ENCODE peak calls at places on chromosomes 13 and 19, in ten cellular contexts. One of them, this sample, is unnamed.

GRCh38 chr13:27978301-27978968 is 9.3 kb upstream of the CDX2 start:
- DNase-seq in cardiac fibroblast: no peak
- DNase-seq in esophagus muscularis mucosa: no peak
- DNase-seq in tibial nerve: no peak
- DNase-seq in left ventricle myocardium inferior: no peak
- DNase-seq in IMR-90: no peak
- DNase-seq in CD4-positive, alpha-beta T cell: no peak
- DNase-seq in neural crest cell: no peak
- DNase-seq in HFF-Myc: no peak
- DNase-seq in mucosa of descending colon: peak; percentile 89
- DNase-seq in this sample: no peak

GRCh38 chr13:75628811-75629210 is 7.3 kb upstream of the LMO7 start:
- DNase-seq in HFF-Myc: no peak
- DNase-seq in esophagus muscularis mucosa: no peak
- DNase-seq in neural crest cell: no peak
- DNase-seq in tibial nerve: no peak
- DNase-seq in cardiac fibroblast: no peak
- DNase-seq in IMR-90: no peak
- DNase-seq in left ventricle myocardium inferior: no peak
- DNase-seq in mucosa of descending colon: no peak
- DNase-seq in CD4-positive, alpha-beta T cell: no peak
- DNase-seq in this sample: no peak

GRCh38 chr19:54415901-54416621 is 797 bp downstream of the TTYH1 start:
- DNase-seq in neural crest cell: no peak
- DNase-seq in mucosa of descending colon: no peak
- DNase-seq in left ventricle myocardium inferior: no peak
- DNase-seq in IMR-90: no peak
- DNase-seq in esophagus muscularis mucosa: no peak
- DNase-seq in HFF-Myc: no peak
- DNase-seq in cardiac fibroblast: no peak
- DNase-seq in tibial nerve: no peak
- DNase-seq in CD4-positive, alpha-beta T cell: no peak
- DNase-seq in this sample: no peak

GRCh38 chr13:77300176-77301141 is 26.4 kb downstream of the MYCBP2 start:
- DNase-seq in IMR-90: peak; percentile 86
- DNase-seq in left ventricle myocardium inferior: no peak
- DNase-seq in tibial nerve: no peak
- DNase-seq in esophagus muscularis mucosa: no peak
- DNase-seq in mucosa of descending colon: no peak
- DNase-seq in HFF-Myc: no peak
- DNase-seq in CD4-positive, alpha-beta T cell: no peak
- DNase-seq in neural crest cell: no peak
- DNase-seq in cardiac fibroblast: peak; percentile 85
- DNase-seq in this sample: no peak

GRCh38 chr19:2888739-2889224 is 11.9 kb upstream of the ZNF57 start:
- DNase-seq in left ventricle myocardium inferior: no peak
- DNase-seq in neural crest cell: no peak
- DNase-seq in CD4-positive, alpha-beta T cell: peak; percentile 28
- DNase-seq in mucosa of descending colon: peak; percentile 30
- DNase-seq in HFF-Myc: no peak
- DNase-seq in IMR-90: no peak
- DNase-seq in cardiac fibroblast: no peak
- DNase-seq in tibial nerve: no peak
- DNase-seq in esophagus muscularis mucosa: no peak
- DNase-seq in this sample: no peak

GRCh38 chr13:26919311-26919710 is 158.7 kb upstream of the GPR12 start:
- DNase-seq in esophagus muscularis mucosa: no peak
- DNase-seq in left ventricle myocardium inferior: no peak
- DNase-seq in tibial nerve: no peak
- DNase-seq in cardiac fibroblast: no peak
- DNase-seq in IMR-90: no peak
- DNase-seq in neural crest cell: no peak
- DNase-seq in mucosa of descending colon: no peak
- DNase-seq in HFF-Myc: no peak
- DNase-seq in CD4-positive, alpha-beta T cell: no peak
- DNase-seq in this sample: no peak

GRCh38 chr19:11293468-11294389 is 2.2 kb upstream of the TSPAN16 start:
- DNase-seq in tibial nerve: peak; percentile 97
- DNase-seq in esophagus muscularis mucosa: peak; percentile 99
- DNase-seq in left ventricle myocardium inferior: peak; percentile 97
- DNase-seq in HFF-Myc: peak; percentile 74
- DNase-seq in mucosa of descending colon: peak; percentile 96
- DNase-seq in cardiac fibroblast: peak; percentile 97
- DNase-seq in CD4-positive, alpha-beta T cell: peak; percentile 69
- DNase-seq in IMR-90: peak; percentile 87
- DNase-seq in neural crest cell: peak; percentile 98
- DNase-seq in this sample: peak; percentile 89

GRCh38 chr19:1265611-1266115 is 3.5 kb upstream of the CIRBP start:
- DNase-seq in mucosa of descending colon: peak; percentile 57
- DNase-seq in left ventricle myocardium inferior: peak; percentile 71
- DNase-seq in esophagus muscularis mucosa: no peak
- DNase-seq in neural crest cell: no peak
- DNase-seq in HFF-Myc: peak; percentile 45
- DNase-seq in cardiac fibroblast: peak; percentile 92
- DNase-seq in CD4-positive, alpha-beta T cell: no peak
- DNase-seq in tibial nerve: no peak
- DNase-seq in IMR-90: peak; percentile 80
- DNase-seq in this sample: no peak

GRCh38 chr13:20197361-20197834 is 4.7 kb upstream of the GJB2 start:
- DNase-seq in CD4-positive, alpha-beta T cell: peak; percentile 19
- DNase-seq in tibial nerve: no peak
- DNase-seq in IMR-90: peak; percentile 56
- DNase-seq in mucosa of descending colon: peak; percentile 17
- DNase-seq in left ventricle myocardium inferior: no peak
- DNase-seq in neural crest cell: no peak
- DNase-seq in cardiac fibroblast: peak; percentile 71
- DNase-seq in HFF-Myc: peak; percentile 6
- DNase-seq in esophagus muscularis mucosa: no peak
- DNase-seq in this sample: no peak

GRCh38 chr19:45041125-45041524 is 2.3 kb downstream of the CLASRP start:
- DNase-seq in CD4-positive, alpha-beta T cell: no peak
- DNase-seq in IMR-90: no peak
- DNase-seq in cardiac fibroblast: no peak
- DNase-seq in left ventricle myocardium inferior: no peak
- DNase-seq in HFF-Myc: no peak
- DNase-seq in mucosa of descending colon: no peak
- DNase-seq in neural crest cell: no peak
- DNase-seq in tibial nerve: no peak
- DNase-seq in esophagus muscularis mucosa: no peak
- DNase-seq in this sample: no peak

GRCh38 chr19:38452430-38453366 is 19.2 kb downstream of the RYR1 start:
- DNase-seq in mucosa of descending colon: peak; percentile 6
- DNase-seq in neural crest cell: no peak
- DNase-seq in tibial nerve: no peak
- DNase-seq in CD4-positive, alpha-beta T cell: no peak
- DNase-seq in cardiac fibroblast: no peak
- DNase-seq in left ventricle myocardium inferior: no peak
- DNase-seq in HFF-Myc: no peak
- DNase-seq in esophagus muscularis mucosa: no peak
- DNase-seq in IMR-90: no peak
- DNase-seq in this sample: no peak

GRCh38 chr19:18278521-18279265 is 2.7 kb downstream of the JUND start:
- DNase-seq in IMR-90: no peak
- DNase-seq in esophagus muscularis mucosa: no peak
- DNase-seq in left ventricle myocardium inferior: no peak
- DNase-seq in mucosa of descending colon: peak; percentile 68
- DNase-seq in neural crest cell: no peak
- DNase-seq in CD4-positive, alpha-beta T cell: no peak
- DNase-seq in tibial nerve: no peak
- DNase-seq in cardiac fibroblast: peak; percentile 45
- DNase-seq in HFF-Myc: no peak
- DNase-seq in this sample: no peak
- TF ChIP-seq CTCF in IMR-90: peak; percentile 24
- TF ChIP-seq CTCF in esophagus muscularis mucosa: no peak
- TF ChIP-seq CTCF in left ventricle myocardium inferior: no peak
- TF ChIP-seq CTCF in mucosa of descending colon: no peak
- TF ChIP-seq CTCF in neural crest cell: peak; percentile 54
- TF ChIP-seq CTCF in CD4-positive, alpha-beta T cell: peak; percentile 11
- TF ChIP-seq CTCF in tibial nerve: no peak
- TF ChIP-seq CTCF in cardiac fibroblast: peak; percentile 37
- TF ChIP-seq CTCF in HFF-Myc: peak; percentile 36
- TF ChIP-seq CTCF in this sample: peak; percentile 25

GRCh38 chr13:110323986-110324749 is 17.1 kb downstream of the COL4A2 start:
- DNase-seq in IMR-90: no peak
- DNase-seq in left ventricle myocardium inferior: no peak
- DNase-seq in HFF-Myc: no peak
- DNase-seq in esophagus muscularis mucosa: no peak
- DNase-seq in cardiac fibroblast: no peak
- DNase-seq in tibial nerve: no peak
- DNase-seq in neural crest cell: no peak
- DNase-seq in CD4-positive, alpha-beta T cell: no peak
- DNase-seq in mucosa of descending colon: no peak
- DNase-seq in this sample: no peak

GRCh38 chr13:110320645-110321044 is 13.6 kb downstream of the COL4A2 start:
- DNase-seq in HFF-Myc: no peak
- DNase-seq in mucosa of descending colon: no peak
- DNase-seq in esophagus muscularis mucosa: no peak
- DNase-seq in neural crest cell: no peak
- DNase-seq in CD4-positive, alpha-beta T cell: no peak
- DNase-seq in tibial nerve: no peak
- DNase-seq in IMR-90: no peak
- DNase-seq in cardiac fibroblast: no peak
- DNase-seq in left ventricle myocardium inferior: no peak
- DNase-seq in this sample: no peak

GRCh38 chr13:110322828-110323171 is 15.7 kb downstream of the COL4A2 start:
- DNase-seq in left ventricle myocardium inferior: no peak
- DNase-seq in esophagus muscularis mucosa: no peak
- DNase-seq in neural crest cell: no peak
- DNase-seq in CD4-positive, alpha-beta T cell: no peak
- DNase-seq in HFF-Myc: no peak
- DNase-seq in cardiac fibroblast: no peak
- DNase-seq in IMR-90: no peak
- DNase-seq in mucosa of descending colon: no peak
- DNase-seq in tibial nerve: no peak
- DNase-seq in this sample: no peak

GRCh38 chr13:110322126-110322827 is 15.2 kb downstream of the COL4A2 start:
- DNase-seq in HFF-Myc: no peak
- DNase-seq in esophagus muscularis mucosa: no peak
- DNase-seq in mucosa of descending colon: no peak
- DNase-seq in tibial nerve: no peak
- DNase-seq in CD4-positive, alpha-beta T cell: no peak
- DNase-seq in cardiac fibroblast: no peak
- DNase-seq in neural crest cell: no peak
- DNase-seq in IMR-90: no peak
- DNase-seq in left ventricle myocardium inferior: no peak
- DNase-seq in this sample: no peak

DNA sequence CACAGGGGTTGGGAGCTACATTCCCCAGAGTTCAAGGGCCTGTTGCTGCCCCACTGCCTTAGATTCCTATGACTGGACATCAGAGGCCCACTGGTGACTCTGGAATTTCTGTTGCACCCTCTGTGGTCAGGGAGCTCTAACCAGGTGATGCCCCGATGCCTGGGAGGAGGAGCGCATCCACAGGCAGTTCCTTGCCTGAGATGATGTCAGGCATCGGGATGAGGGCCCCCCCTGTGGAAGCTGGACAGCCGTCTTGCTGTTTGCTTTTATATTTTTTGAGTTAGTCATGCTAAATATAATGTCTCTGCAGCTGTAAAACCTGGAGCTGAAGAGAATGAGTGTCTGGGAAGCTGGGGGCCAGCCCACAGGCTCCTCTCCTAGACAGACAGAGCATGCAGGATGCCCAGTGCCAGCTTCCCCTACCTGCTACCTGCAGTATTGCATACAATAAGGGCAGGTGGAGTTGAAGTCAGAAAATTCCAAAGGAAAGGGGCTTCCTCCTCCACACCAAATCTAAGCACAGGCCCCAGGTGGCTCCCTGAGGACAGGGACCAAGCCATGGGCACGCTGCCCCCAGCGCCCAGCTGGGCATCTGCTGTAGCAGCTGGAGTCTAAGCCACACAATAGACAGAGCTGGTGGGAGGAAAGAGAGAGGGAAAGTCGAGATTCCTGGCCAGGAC is 16.2 kb downstream of the COL4A2 start:
- DNase-seq in esophagus muscularis mucosa: no peak
- DNase-seq in CD4-positive, alpha-beta T cell: no peak
- DNase-seq in left ventricle myocardium inferior: no peak
- DNase-seq in HFF-Myc: no peak
- DNase-seq in cardiac fibroblast: peak; percentile 83
- DNase-seq in neural crest cell: no peak
- DNase-seq in tibial nerve: no peak
- DNase-seq in IMR-90: peak; percentile 96
- DNase-seq in mucosa of descending colon: no peak
- DNase-seq in this sample: no peak
- TF ChIP-seq CTCF in esophagus muscularis mucosa: no peak
- TF ChIP-seq CTCF in CD4-positive, alpha-beta T cell: no peak
- TF ChIP-seq CTCF in left ventricle myocardium inferior: peak; percentile 18
- TF ChIP-seq CTCF in HFF-Myc: peak; percentile 23
- TF ChIP-seq CTCF in cardiac fibroblast: peak; percentile 9
- TF ChIP-seq CTCF in neural crest cell: no peak
- TF ChIP-seq CTCF in tibial nerve: no peak
- TF ChIP-seq CTCF in IMR-90: peak; percentile 18
- TF ChIP-seq CTCF in mucosa of descending colon: no peak
- TF ChIP-seq CTCF in this sample: no peak

DNA sequence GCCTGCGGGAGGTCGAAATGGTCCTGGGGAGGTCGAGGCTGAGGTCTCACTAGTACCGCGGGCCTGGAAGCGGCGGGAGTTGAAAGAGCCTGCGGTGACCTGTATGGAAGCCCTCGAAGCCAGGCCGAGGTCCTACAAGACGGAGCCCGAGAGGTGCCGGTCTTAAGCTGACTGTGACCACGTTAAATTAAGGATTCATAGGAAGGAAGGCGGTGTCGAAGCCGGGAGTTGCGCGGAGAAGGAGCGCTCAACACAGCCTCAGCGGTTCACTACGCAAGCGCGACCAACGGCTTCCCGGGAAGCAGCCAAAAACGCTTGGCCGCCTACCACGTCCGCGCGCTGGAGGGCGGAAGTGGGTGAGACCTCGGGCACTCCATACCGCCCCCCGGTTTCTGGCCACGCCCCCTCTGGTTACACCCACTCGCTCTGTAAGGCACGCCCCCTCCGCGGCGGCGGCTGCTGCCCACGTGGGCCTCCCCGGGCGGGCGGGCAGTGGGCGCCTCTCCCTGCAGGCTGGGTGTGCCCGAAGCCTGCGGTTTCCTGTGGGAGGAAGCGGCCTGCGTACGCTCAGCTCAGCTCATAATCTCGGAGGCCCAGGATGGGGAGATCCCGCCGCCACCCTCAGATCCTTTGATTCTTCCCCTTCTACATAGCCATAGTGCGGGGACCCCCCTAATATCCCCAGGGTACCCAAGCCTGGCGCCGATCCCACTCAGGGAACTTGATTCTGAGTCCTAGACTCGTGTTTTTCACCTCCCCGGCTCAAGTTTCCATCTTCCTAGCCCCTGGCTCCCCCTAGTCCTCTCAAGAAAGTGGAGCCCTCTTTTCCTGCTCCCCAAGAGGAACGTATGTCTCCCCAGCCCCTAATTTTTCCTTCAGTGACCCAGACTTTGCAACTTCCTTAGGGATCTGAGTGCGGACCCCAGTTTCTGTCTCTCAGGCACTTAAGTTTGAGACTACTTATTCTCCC is 3.4 kb upstream of the EMP3 start:
- DNase-seq in mucosa of descending colon: peak; percentile 99
- DNase-seq in HFF-Myc: peak; percentile 89
- DNase-seq in tibial nerve: peak; percentile 99
- DNase-seq in cardiac fibroblast: peak; percentile 99
- DNase-seq in left ventricle myocardium inferior: peak; percentile 99
- DNase-seq in neural crest cell: peak; percentile 98
- DNase-seq in IMR-90: peak; percentile 98
- DNase-seq in esophagus muscularis mucosa: peak; percentile 100
- DNase-seq in CD4-positive, alpha-beta T cell: peak; percentile 100
- DNase-seq in this sample: peak; percentile 98
- TF ChIP-seq CTCF in mucosa of descending colon: peak; percentile 8
- TF ChIP-seq CTCF in HFF-Myc: no peak
- TF ChIP-seq CTCF in tibial nerve: peak; percentile 55
- TF ChIP-seq CTCF in cardiac fibroblast: no peak
- TF ChIP-seq CTCF in left ventricle myocardium inferior: no peak
- TF ChIP-seq CTCF in neural crest cell: no peak
- TF ChIP-seq CTCF in IMR-90: peak; percentile 15
- TF ChIP-seq CTCF in esophagus muscularis mucosa: peak; percentile 31
- TF ChIP-seq CTCF in CD4-positive, alpha-beta T cell: no peak
- TF ChIP-seq CTCF in this sample: no peak

GRCh38 chr19:8050274-8051096 is 2.1 kb upstream of the CCL25 start:
- DNase-seq in left ventricle myocardium inferior: peak; percentile 83
- DNase-seq in mucosa of descending colon: peak; percentile 89
- DNase-seq in neural crest cell: peak; percentile 90
- DNase-seq in HFF-Myc: peak; percentile 61
- DNase-seq in tibial nerve: peak; percentile 54
- DNase-seq in cardiac fibroblast: peak; percentile 68
- DNase-seq in CD4-positive, alpha-beta T cell: peak; percentile 70
- DNase-seq in IMR-90: peak; percentile 55
- DNase-seq in esophagus muscularis mucosa: peak; percentile 95
- DNase-seq in this sample: peak; percentile 4
- TF ChIP-seq CTCF in left ventricle myocardium inferior: no peak
- TF ChIP-seq CTCF in mucosa of descending colon: no peak
- TF ChIP-seq CTCF in neural crest cell: no peak
- TF ChIP-seq CTCF in HFF-Myc: no peak
- TF ChIP-seq CTCF in tibial nerve: no peak
- TF ChIP-seq CTCF in cardiac fibroblast: no peak
- TF ChIP-seq CTCF in CD4-positive, alpha-beta T cell: no peak
- TF ChIP-seq CTCF in IMR-90: no peak
- TF ChIP-seq CTCF in esophagus muscularis mucosa: no peak
- TF ChIP-seq CTCF in this sample: no peak